ENCODE peak calls at places on chromosomes 6 and 20, in six cellular contexts. S, D, C, P, Y and J are unnamed samples.

GRCh38 chr20:48995599-48995998 is 50.5 kb upstream of the CSE1L start:
- DNase-seq in S (no peak), D (no peak), C (no peak), P (no peak), Y (no peak), J (no peak)

GRCh38 chr6:118893095-118893881 is 664 bp upstream of the ASF1A start:
- DNase-seq in S (peak; percentile 67), D (peak; percentile 64), C (peak; percentile 82), P (no peak), Y (peak; percentile 57), J (peak; percentile 42)

GRCh38 chr6:158586652-158587051 is 26.8 kb downstream of the TMEM181 start:
- DNase-seq in S (no peak), D (no peak), C (no peak), P (no peak), Y (no peak), J (no peak)

GRCh38 chr6:22886881-22887581 is 317.7 kb downstream of the HDGFL1 start:
- DNase-seq in S (peak; percentile 54), D (peak; percentile 96), C (no peak), P (no peak), Y (no peak), J (no peak)

GRCh38 chr6:109454483-109455160 is 950 bp downstream of the MICAL1 start:
- DNase-seq in S (peak; percentile 28), D (peak; percentile 20), C (peak; percentile 82), P (no peak), Y (no peak), J (peak; percentile 52)

GRCh38 chr6:140660295-140660694 is 1285.8 kb upstream of the CITED2 start:
- DNase-seq in S (no peak), D (peak; percentile 52), C (no peak), P (no peak), Y (no peak), J (no peak)

GRCh38 chr20:371755-372542 is 8.6 kb upstream of the TRIB3 start:
- DNase-seq in S (peak; percentile 88), D (peak; percentile 67), C (no peak), P (no peak), Y (peak; percentile 98), J (no peak)

GRCh38 chr6:140485740-140486467 is 1111.5 kb upstream of the CITED2 start:
- DNase-seq in S (peak; percentile 95), D (peak; percentile 98), C (no peak), P (no peak), Y (peak; percentile 86), J (no peak)

GRCh38 chr6:41327177-41327576 is 8.2 kb upstream of the NCR2 start:
- DNase-seq in S (no peak), D (no peak), C (no peak), P (no peak), Y (no peak), J (no peak)

GRCh38 chr6:166465671-166466087 is 82.9 kb upstream of the MPC1 start:
- DNase-seq in S (peak; percentile 32), D (peak; percentile 53), C (no peak), P (no peak), Y (no peak), J (no peak)

GRCh38 chr20:23161968-23162696 is 76.0 kb upstream of the CD93 start:
- DNase-seq in S (no peak), D (peak; percentile 78), C (no peak), P (peak; percentile 16), Y (peak; percentile 19), J (no peak)

GRCh38 chr20:44540834-44541233 is 19.0 kb upstream of the SERINC3 start:
- DNase-seq in S (peak; percentile 86), D (peak; percentile 90), C (no peak), P (no peak), Y (no peak), J (no peak)

GRCh38 chr20:32463642-32464400 is 105.7 kb downstream of the ASXL1 start:
- DNase-seq in S (no peak), D (no peak), C (no peak), P (no peak), Y (no peak), J (no peak)

GRCh38 chr6:134077301-134077700 is 24.9 kb upstream of the SLC2A12 start:
- DNase-seq in S (peak; percentile 78), D (peak; percentile 91), C (no peak), P (no peak), Y (peak; percentile 58), J (no peak)

GRCh38 chr6:85675030-85675819 is 32.5 kb upstream of the SYNCRIP start:
- DNase-seq in S (peak; percentile 84), D (peak; percentile 81), C (no peak), P (no peak), Y (peak; percentile 65), J (no peak)

GRCh38 chr6:110137924-110138887 is 41.3 kb downstream of the WASF1 start:
- DNase-seq in S (no peak), D (no peak), C (no peak), P (no peak), Y (no peak), J (no peak)

DNA sequence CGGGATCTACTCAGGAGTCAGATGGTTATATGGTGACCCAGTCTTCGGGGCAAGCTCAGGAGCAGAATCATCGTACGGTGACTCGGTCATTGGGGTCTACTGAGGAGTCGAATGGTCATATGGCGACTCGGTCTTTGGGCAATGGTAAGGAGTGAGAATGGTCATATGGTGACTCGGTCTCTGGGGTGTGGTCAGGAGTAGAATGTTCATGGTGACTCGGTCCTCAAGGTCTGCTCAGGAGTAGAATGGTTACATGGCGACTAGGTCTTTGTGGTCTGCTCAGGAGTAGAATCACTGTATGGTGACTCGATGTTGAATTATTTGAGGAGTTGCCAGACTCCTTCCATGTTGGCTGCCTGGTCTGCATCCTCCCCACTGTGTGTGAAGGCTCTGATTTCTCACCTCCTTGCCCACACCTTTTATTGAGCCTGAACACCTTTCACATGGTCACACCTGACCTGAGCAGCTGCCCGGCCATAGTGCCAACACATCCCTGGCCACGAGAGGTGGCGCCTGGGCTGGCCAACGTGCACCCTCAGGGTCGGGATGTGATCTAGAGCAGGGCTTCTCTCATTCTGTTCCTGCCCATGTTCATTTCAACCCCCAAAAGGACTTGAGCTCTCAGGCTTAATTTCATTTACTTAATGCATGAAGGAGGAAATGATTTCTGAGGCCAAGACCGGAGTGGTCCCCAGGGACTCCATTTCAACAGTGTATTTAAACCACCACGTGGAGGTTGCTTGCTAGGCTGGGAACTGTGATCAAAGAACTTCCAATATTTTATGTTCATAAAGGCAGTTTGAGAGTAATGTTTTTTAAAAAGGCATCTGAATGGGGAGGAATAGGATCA is 119.5 kb downstream of the PHACTR3 start:
- DNase-seq in S (no peak), D (no peak), C (no peak), P (no peak), Y (no peak), J (no peak)
- H3K9me3 ChIP-seq in S (peaks cover 42% of the 10 kb centered on the region), D (no peaks in the 10 kb centered on the region), C (no peaks in the 10 kb centered on the region), P (peaks cover 86% of the 10 kb centered on the region), Y (no peaks in the 10 kb centered on the region), J (no peaks in the 10 kb centered on the region)

GRCh38 chr6:167736486-167737204 is 90.1 kb upstream of the AFDN start:
- DNase-seq in S (no peak), D (no peak), C (no peak), P (no peak), Y (no peak), J (no peak)
- H3K9me3 ChIP-seq in S (peaks cover 60% of the 10 kb centered on the region), D (no peaks in the 10 kb centered on the region), C (no peaks in the 10 kb centered on the region), P (no peaks in the 10 kb centered on the region), Y (no peaks in the 10 kb centered on the region), J (no peaks in the 10 kb centered on the region)

DNA sequence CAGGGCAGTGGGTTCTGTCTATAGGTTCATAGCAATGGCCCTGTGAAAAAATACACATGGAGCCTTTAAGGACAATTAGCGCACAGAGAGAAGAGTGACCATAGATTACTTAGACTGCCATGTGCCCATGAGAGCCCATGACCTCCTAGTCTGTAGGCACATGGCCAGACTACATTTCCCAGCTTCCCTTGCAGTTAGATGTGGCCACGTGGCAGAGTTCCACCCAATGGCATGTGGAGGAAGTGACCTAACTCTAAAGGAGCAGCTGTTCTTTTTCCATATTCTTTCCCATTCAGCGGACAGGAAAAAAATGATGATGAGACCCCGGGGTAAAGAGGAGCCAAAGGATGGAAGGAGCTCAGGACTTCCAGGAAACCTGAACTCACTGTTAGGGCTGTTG is 116.7 kb downstream of the CBLN4 start:
- DNase-seq in S (no peak), D (no peak), C (no peak), P (no peak), Y (peak; percentile 14), J (no peak)
- H3K9me3 ChIP-seq in S (peaks cover 11% of the 10 kb centered on the region), D (no peaks in the 10 kb centered on the region), C (no peaks in the 10 kb centered on the region), P (peaks cover 27% of the 10 kb centered on the region), Y (peaks cover 20% of the 10 kb centered on the region), J (no peaks in the 10 kb centered on the region)

GRCh38 chr6:4788953-4789584 is 12.9 kb downstream of the CDYL start:
- DNase-seq in S (no peak), D (no peak), C (no peak), P (peak; percentile 57), Y (no peak), J (no peak)

GRCh38 chr6:4791174-4791573 is 15.0 kb downstream of the CDYL start:
- DNase-seq in S (no peak), D (no peak), C (no peak), P (no peak), Y (no peak), J (no peak)

GRCh38 chr6:4786936-4787504 is 10.8 kb downstream of the CDYL start:
- DNase-seq in S (no peak), D (no peak), C (no peak), P (no peak), Y (no peak), J (no peak)

GRCh38 chr6:4790158-4790899 is 14.1 kb downstream of the CDYL start:
- DNase-seq in S (no peak), D (no peak), C (no peak), P (no peak), Y (peak; percentile 22), J (no peak)

DNA sequence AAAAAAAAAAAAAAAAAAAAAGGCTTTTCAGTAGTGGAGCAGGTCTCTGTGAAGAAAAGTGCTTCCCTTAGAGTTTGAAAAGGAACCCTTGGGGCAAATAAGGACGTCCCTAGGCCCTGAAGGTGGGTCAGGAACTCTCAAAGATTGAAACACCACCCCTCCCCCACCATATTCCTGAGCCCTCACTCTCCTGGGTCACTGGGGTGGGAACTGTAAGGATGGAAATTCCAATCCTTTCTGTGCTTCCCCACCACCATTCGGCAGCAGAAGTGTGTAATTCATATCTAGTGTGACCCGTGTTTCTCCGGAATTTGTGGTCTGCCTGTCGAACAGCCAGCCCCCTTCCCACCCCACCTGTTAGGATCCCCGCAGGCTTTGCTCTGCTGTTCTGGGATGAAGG is 12.3 kb downstream of the CDYL start:
- DNase-seq in S (no peak), D (no peak), C (no peak), P (no peak), Y (no peak), J (no peak)
- H3K9me3 ChIP-seq in S (no peaks in the 10 kb centered on the region), D (no peaks in the 10 kb centered on the region), C (no peaks in the 10 kb centered on the region), P (no peaks in the 10 kb centered on the region), Y (no peaks in the 10 kb centered on the region), J (no peaks in the 10 kb centered on the region)

DNA sequence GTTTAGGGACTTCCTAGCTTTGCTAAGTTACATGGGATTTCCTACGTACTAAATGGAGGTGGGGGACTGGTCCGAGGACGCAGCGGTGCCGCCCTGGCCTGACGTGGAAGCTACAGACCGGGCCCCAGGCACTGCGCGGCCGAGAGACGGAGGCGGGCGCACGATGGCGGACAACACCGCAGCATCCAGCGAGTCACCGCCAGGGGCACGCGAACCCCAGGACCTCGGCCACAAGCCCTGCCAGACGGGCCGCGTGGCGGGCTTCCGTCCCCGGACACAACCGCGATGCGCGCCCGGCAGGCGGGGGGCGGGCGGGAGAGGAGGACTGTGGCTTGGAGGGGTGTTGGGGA is 1516.9 kb upstream of the DEFB115 start:
- DNase-seq in S (no peak), D (no peak), C (no peak), P (no peak), Y (no peak), J (no peak)
- H3K9me3 ChIP-seq in S (peaks cover 24% of the 10 kb centered on the region), D (no peaks in the 10 kb centered on the region), C (no peaks in the 10 kb centered on the region), P (peaks cover 24% of the 10 kb centered on the region), Y (peaks cover 8% of the 10 kb centered on the region), J (no peaks in the 10 kb centered on the region)